ENCODE peak calls at places on chromosomes 6 and 20, in four cellular contexts. F, U, T and X are unnamed samples.

GRCh38 chr6:2132416-2132815 is 113.0 kb downstream of the GMDS start:
- DNase-seq in F (no peak), U (no peak), T (no peak), X (no peak)

GRCh38 chr6:149271348-149272340 is 45.9 kb upstream of the TAB2 start:
- DNase-seq in U (no peak), F (no peak), T (no peak), X (peak; percentile 49)

GRCh38 chr20:48679603-48680002 is 148.2 kb downstream of the PREX1 start:
- DNase-seq in U (no peak), T (no peak), F (no peak), X (no peak)

GRCh38 chr20:43853174-43853803 is 61.4 kb upstream of the TOX2 start:
- DNase-seq in T (no peak), U (no peak), F (no peak), X (no peak)

GRCh38 chr6:131013495-131013894 is 49.5 kb downstream of the EPB41L2 start:
- DNase-seq in U (no peak), T (no peak), F (peak; percentile 23), X (no peak)

GRCh38 chr6:135909737-135910387 is 58.4 kb downstream of the PDE7B start:
- DNase-seq in T (peak; percentile 15), U (peak; percentile 14), F (no peak), X (peak; percentile 66)

GRCh38 chr6:113464959-113465358 is 392.2 kb upstream of the MARCKS start:
- DNase-seq in F (no peak), U (no peak), T (no peak), X (no peak)

GRCh38 chr20:21520702-21521595 is 7.1 kb upstream of the NKX2-2 start:
- DNase-seq in F (no peak), U (peak; percentile 7), T (no peak), X (peak; percentile 37)

GRCh38 chr20:32510601-32511357 is 74.4 kb downstream of the NOL4L start:
- DNase-seq in U (no peak), F (no peak), T (no peak), X (no peak)

GRCh38 chr6:169110934-169111602 is 142.6 kb downstream of the THBS2 start:
- DNase-seq in T (no peak), F (no peak), U (no peak), X (no peak)

GRCh38 chr20:62856931-62857619 is 4.5 kb downstream of the TCFL5 start:
- DNase-seq in U (no peak), F (no peak), T (peak; percentile 9), X (no peak)

GRCh38 chr6:33172307-33173227 is 19.7 kb downstream of the COL11A2 start:
- DNase-seq in U (no peak), F (no peak), T (no peak), X (peak; percentile 78)

GRCh38 chr6:108168980-108169800 is 3.4 kb downstream of the NR2E1 start:
- DNase-seq in U (no peak), F (no peak), T (no peak), X (peak; percentile 55)

GRCh38 chr20:54429364-54429763 is 46.0 kb upstream of the DOK5 start:
- DNase-seq in T (no peak), U (no peak), F (no peak), X (no peak)

GRCh38 chr20:43558412-43559146 is at the start of gene SGK2:
- DNase-seq in T (peak; percentile 76), U (no peak), F (no peak), X (no peak)

GRCh38 chr20:36331182-36331581 is 25.0 kb downstream of the DLGAP4 start:
- DNase-seq in T (no peak), U (no peak), F (no peak), X (no peak)

GRCh38 chr6:94680672-94681212 is 896.6 kb upstream of the MANEA start:
- DNase-seq in U (no peak), T (no peak), F (no peak), X (no peak)

GRCh38 chr6:53112404-53112803 is 36.2 kb downstream of the GCM1 start:
- DNase-seq in T (no peak), U (no peak), F (no peak), X (no peak)

GRCh38 chr6:134984821-134985220 is 34.9 kb upstream of the ALDH8A1 start:
- DNase-seq in T (no peak), F (no peak), U (no peak), X (no peak)

GRCh38 chr6:13026100-13026499 is 302.2 kb downstream of the TBC1D7 start:
- DNase-seq in F (no peak), U (no peak), T (no peak), X (no peak)

GRCh38 chr6:20534906-20535305 is 649 bp downstream of the CDKAL1 start:
- DNase-seq in T (no peak), U (no peak), F (no peak), X (no peak)

GRCh38 chr6:159053781-159054398 is 9.1 kb upstream of the TAGAP start:
- DNase-seq in T (no peak), F (no peak), U (no peak), X (no peak)

GRCh38 chr6:150687508-150687907 is 87.8 kb downstream of the PLEKHG1 start:
- DNase-seq in U (no peak), T (no peak), F (peak; percentile 31), X (no peak)

GRCh38 chr6:36830577-36830976 is 8.7 kb downstream of the CPNE5 start:
- DNase-seq in U (no peak), F (no peak), T (no peak), X (no peak)

GRCh38 chr6:46972521-46972920 is 50.8 kb upstream of the ADGRF5 start:
- DNase-seq in U (no peak), F (no peak), T (no peak), X (no peak)

GRCh38 chr6:52994789-52995078 is 350 bp downstream of the GSTA4 start:
- DNase-seq in U (peak; percentile 59), T (peak; percentile 52), F (peak; percentile 44), X (no peak)

GRCh38 chr20:59063358-59064213 is 21.0 kb upstream of the PRELID3B start:
- DNase-seq in F (peak; percentile 63), U (no peak), T (peak; percentile 24), X (no peak)

GRCh38 chr20:52379723-52380336 is 188.3 kb upstream of the ZFP64 start:
- DNase-seq in F (peak; percentile 27), T (peak; percentile 58), U (peak; percentile 45), X (peak; percentile 35)
- TF ChIP-seq CTCF in F (peak; percentile 63), T (peak; percentile 81), U (peak; percentile 93), X (peak; percentile 91)

GRCh38 chr6:162753775-162754174 is 26.0 kb downstream of the PACRG start:
- DNase-seq in T (no peak), U (no peak), F (no peak), X (no peak)
- TF ChIP-seq CTCF in T (no peak), U (no peak), F (no peak), X (no peak)

DNA sequence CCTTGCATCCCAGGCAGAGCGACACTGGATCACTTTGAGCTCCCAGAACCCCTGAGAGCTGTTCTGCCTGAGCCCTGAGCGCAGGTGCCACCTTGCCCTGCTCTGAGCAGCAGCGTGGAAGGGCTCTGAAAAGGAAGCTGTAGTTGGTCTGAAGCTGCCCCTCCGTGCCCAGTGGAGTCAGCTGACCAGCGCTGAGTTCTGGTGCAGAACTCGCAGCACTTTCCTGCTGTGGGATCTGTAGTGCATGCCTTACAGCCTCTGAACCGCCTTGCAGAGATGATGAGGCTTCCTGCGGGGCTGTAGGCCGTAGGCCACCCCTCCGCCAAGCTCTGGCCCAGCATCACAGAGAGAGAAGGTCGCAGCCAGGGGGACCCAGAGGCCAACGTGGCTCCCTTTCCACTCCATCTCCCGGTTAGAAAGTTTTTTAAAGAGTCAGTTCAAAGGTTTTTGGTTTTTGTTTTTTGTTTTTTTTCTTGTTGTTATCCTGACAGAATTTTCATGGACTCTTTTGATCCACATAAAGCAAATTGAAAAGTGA is 158.3 kb upstream of the CST7 start:
- DNase-seq in U (no peak), T (no peak), F (no peak), X (no peak)
- TF ChIP-seq CTCF in U (no peak), T (no peak), F (no peak), X (no peak)

GRCh38 chr6:27472617-27473400 is at the start of gene ZNF184:
- DNase-seq in T (peak; percentile 96), F (peak; percentile 95), U (peak; percentile 90), X (peak; percentile 86)
- TF ChIP-seq CTCF in T (no peak), F (peak; percentile 27), U (no peak), X (peak; percentile 24)